ENCODE peak calls at places on chromosomes 6 and 20, in four cellular contexts. Y, N, K and I are unnamed samples.

GRCh38 chr6:108966855-108967755 is 118.9 kb downstream of the ARMC2 start:
- DNase-seq in Y (no peak), N (no peak), K (peak), I (peak)

GRCh38 chr20:31654534-31654933 is 16.8 kb downstream of the COX4I2 start:
- DNase-seq in Y (no peak), N (peak), K (no peak), I (no peak)

GRCh38 chr20:33693741-33694645 is 7.8 kb upstream of the E2F1 start:
- DNase-seq in Y (no peak), N (no peak), K (no peak), I (no peak)

GRCh38 chr6:71245265-71246049 is 43.2 kb upstream of the OGFRL1 start:
- DNase-seq in Y (no peak), N (no peak), K (no peak), I (no peak)

GRCh38 chr6:26571592-26572296 is 25.0 kb upstream of the ABT1 start:
- DNase-seq in Y (peak), N (peak), K (no peak), I (peak)

GRCh38 chr6:168599769-168600330 is 158.9 kb downstream of the SMOC2 start:
- DNase-seq in Y (no peak), N (no peak), K (no peak), I (no peak)

GRCh38 chr20:24458441-24458840 is 11.0 kb upstream of the SYNDIG1 start:
- DNase-seq in Y (no peak), N (no peak), K (no peak), I (no peak)

GRCh38 chr6:132392292-132392691 is 9.0 kb downstream of the MOXD1 start:
- DNase-seq in Y (no peak), N (no peak), K (no peak), I (no peak)

GRCh38 chr6:125910518-125910917 is 46.1 kb upstream of the HINT3 start:
- DNase-seq in Y (no peak), N (no peak), K (no peak), I (peak)

GRCh38 chr6:3325210-3325609 is 66.5 kb downstream of the PSMG4 start:
- DNase-seq in Y (no peak), N (no peak), K (no peak), I (peak)

GRCh38 chr6:37931076-37931465 is 111.5 kb downstream of the ZFAND3 start:
- DNase-seq in Y (no peak), N (no peak), K (no peak), I (no peak)

GRCh38 chr20:53739799-53740785 is 146.5 kb upstream of the ZNF217 start:
- DNase-seq in Y (no peak), N (peak), K (no peak), I (no peak)

GRCh38 chr6:142943746-142944125 is 1.2 kb downstream of the HIVEP2 start:
- DNase-seq in Y (peak), N (no peak), K (no peak), I (no peak)

GRCh38 chr20:47453167-47453782 is 48.4 kb upstream of the NCOA3 start:
- DNase-seq in Y (no peak), N (peak), K (no peak), I (peak)

GRCh38 chr6:125951323-125951722 is 5.2 kb upstream of the HINT3 start:
- DNase-seq in Y (no peak), N (no peak), K (no peak), I (no peak)

GRCh38 chr6:36979343-36979742 is 6.7 kb downstream of the MTCH1 start:
- DNase-seq in Y (no peak), N (no peak), K (no peak), I (peak)

GRCh38 chr6:43437700-43438099 is 10.4 kb downstream of the ABCC10 start:
- DNase-seq in Y (no peak), N (no peak), K (no peak), I (no peak)

GRCh38 chr20:37775200-37775599 is 81.4 kb downstream of the CTNNBL1 start:
- DNase-seq in Y (no peak), N (no peak), K (no peak), I (no peak)

GRCh38 chr6:33061987-33062386 is 11.5 kb downstream of the HLA-DPA1 start:
- DNase-seq in Y (no peak), N (no peak), K (no peak), I (no peak)

GRCh38 chr6:154615483-154616025 is 105.1 kb upstream of the CNKSR3 start:
- DNase-seq in Y (no peak), N (no peak), K (peak), I (no peak)

GRCh38 chr6:43181621-43181941 is 415 bp upstream of the CUL9 start:
- DNase-seq in Y (no peak), N (no peak), K (no peak), I (no peak)

GRCh38 chr6:122947355-122947754 is 48.7 kb upstream of the CLVS2 start:
- DNase-seq in Y (peak), N (no peak), K (no peak), I (no peak)

GRCh38 chr6:33126101-33126714 is 50.4 kb downstream of the HLA-DPB1 start:
- DNase-seq in Y (peak), N (no peak), K (peak), I (peak)

GRCh38 chr6:47109281-47109680 is 67.1 kb upstream of the ADGRF1 start:
- DNase-seq in Y (no peak), N (no peak), K (no peak), I (no peak)

GRCh38 chr20:53642196-53643030 is 48.8 kb upstream of the ZNF217 start:
- DNase-seq in Y (peak), N (peak), K (no peak), I (peak)

GRCh38 chr6:82264824-82265223 is 17.3 kb upstream of the IBTK start:
- DNase-seq in Y (no peak), N (no peak), K (no peak), I (no peak)

GRCh38 chr20:10508468-10509251 is 73.6 kb downstream of the SLX4IP start:
- DNase-seq in Y (no peak), N (no peak), K (no peak), I (peak)

GRCh38 chr6:20286968-20287565 is 74.8 kb upstream of the MBOAT1 start:
- DNase-seq in Y (no peak), N (no peak), K (no peak), I (no peak)

GRCh38 chr6:25995507-25995906 is 32.9 kb downstream of the TRIM38 start:
- DNase-seq in Y (no peak), N (no peak), K (no peak), I (no peak)

DNA sequence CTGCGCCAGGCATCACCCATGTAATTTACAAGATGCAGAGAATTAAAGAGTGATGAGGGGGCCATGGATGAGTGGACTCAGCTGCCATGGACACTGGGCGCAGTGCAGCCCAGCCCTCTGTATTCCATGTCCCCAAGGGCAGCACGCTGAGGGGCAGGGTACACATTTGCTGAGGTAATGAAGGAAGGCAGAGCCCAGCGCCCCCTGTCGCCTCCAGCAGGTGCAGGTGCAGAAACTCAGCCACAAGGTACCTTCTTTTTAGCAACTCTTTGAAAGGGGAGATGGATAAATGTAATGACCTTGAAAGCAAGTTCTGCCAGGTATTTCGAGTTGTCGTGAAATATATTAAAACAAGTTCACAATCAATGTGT is 7.1 kb downstream of the CD93 start:
- DNase-seq in Y (no peak), N (no peak), K (no peak), I (no peak)
- TF ChIP-seq CTCF in Y (peak), N (no peak), K (no peak), I (peak)

GRCh38 chr20:50130346-50130703 is 17.4 kb upstream of the UBE2V1 start:
- DNase-seq in Y (no peak), N (no peak), K (no peak), I (peak)

GRCh38 chr20:50133041-50133440 is 20.1 kb upstream of the UBE2V1 start:
- DNase-seq in Y (no peak), N (no peak), K (no peak), I (no peak)

GRCh38 chr20:50136822-50137599 is 16.5 kb downstream of the PEDS1 start:
- DNase-seq in Y (no peak), N (no peak), K (no peak), I (no peak)

GRCh38 chr20:50130995-50131394 is 18.0 kb upstream of the UBE2V1 start:
- DNase-seq in Y (no peak), N (no peak), K (no peak), I (peak)

GRCh38 chr20:50133474-50134217 is 19.9 kb downstream of the PEDS1 start:
- DNase-seq in Y (no peak), N (no peak), K (no peak), I (no peak)
- TF ChIP-seq CTCF in Y (no peak), N (no peak), K (no peak), I (peak)

DNA sequence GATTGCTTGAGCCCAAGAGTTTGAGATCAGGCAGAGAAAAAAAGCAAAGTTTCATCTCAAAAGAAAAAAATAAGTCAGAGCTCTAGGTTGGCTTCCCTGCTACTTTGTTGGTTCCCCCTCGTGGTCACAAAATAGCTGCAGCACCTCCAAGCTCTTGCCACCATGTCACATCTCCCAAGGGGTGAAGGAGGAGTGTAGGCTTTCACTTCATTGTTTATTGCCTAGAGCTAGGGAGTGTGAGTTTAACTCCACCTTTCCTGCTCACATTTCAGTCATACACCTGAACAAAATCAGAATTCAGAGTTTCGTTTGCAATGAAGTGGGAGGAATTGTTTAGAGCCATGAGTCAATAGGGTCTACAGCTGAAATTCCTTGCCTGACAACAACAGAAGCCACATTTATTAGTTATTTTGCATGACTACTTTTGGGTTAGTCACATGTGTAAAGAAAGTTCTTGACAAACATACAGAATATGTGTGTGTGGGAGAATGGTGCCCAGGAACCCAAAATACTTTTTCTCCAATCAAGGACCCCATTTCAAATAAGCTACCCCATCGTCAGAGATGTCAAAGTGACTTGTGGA is 56.2 kb upstream of the UFL1 start:
- DNase-seq in Y (no peak), N (no peak), K (no peak), I (no peak)
- TF ChIP-seq CTCF in Y (no peak), N (no peak), K (no peak), I (no peak)

GRCh38 chr20:59078231-59078630 is 35.6 kb upstream of the PRELID3B start:
- DNase-seq in Y (no peak), N (peak), K (no peak), I (no peak)

GRCh38 chr20:59082981-59083380 is 40.4 kb upstream of the PRELID3B start:
- DNase-seq in Y (no peak), N (peak), K (no peak), I (peak)

GRCh38 chr20:59084041-59084841 is 41.7 kb upstream of the PRELID3B start:
- DNase-seq in Y (no peak), N (no peak), K (no peak), I (no peak)

GRCh38 chr20:59081036-59081435 is 38.5 kb upstream of the PRELID3B start:
- DNase-seq in Y (no peak), N (no peak), K (no peak), I (no peak)

GRCh38 chr20:59082077-59082740 is 39.6 kb upstream of the PRELID3B start:
- DNase-seq in Y (no peak), N (no peak), K (no peak), I (peak)
- TF ChIP-seq CTCF in Y (peak), N (peak), K (no peak), I (peak)

GRCh38 chr20:6525447-6526303 is 241.8 kb upstream of the BMP2 start:
- DNase-seq in Y (no peak), N (no peak), K (no peak), I (no peak)
- TF ChIP-seq CTCF in Y (peak), N (no peak), K (no peak), I (no peak)

DNA sequence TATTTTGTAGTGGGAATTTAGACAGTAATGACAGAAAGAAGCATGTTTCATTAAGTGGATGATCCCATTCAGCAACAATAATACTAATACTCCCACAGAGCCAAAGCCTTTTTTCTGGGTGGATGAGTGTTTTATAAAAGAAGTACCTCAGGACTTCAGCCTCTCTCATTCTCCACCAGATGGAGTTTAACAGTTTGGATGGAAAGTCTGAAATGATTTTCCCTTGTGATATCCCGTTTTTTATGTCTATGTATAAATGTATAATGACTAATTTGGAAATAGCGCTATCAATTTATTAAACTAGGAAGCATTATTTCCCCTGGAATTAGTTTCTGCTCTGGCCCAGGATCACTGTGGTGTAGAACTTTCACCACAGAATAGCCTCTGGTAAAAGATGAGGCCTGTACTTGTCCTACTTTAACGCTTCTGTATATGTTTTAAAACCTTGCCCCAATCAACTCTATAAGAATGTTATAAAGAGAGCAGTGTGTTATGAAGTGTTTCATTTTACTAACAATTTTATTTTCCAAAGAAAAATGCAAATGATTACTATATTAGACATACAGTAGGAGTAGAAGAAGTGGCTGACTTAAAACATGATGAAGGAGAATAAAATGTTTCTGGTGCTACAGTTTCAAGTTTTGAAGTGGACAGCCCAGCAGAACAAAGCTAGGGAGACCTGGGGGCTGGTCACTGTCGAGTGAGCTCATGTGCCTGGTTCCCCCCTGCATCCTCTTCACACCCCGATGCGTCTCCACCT is 135.6 kb downstream of the HIVEP1 start:
- DNase-seq in Y (no peak), N (no peak), K (no peak), I (no peak)
- TF ChIP-seq CTCF in Y (no peak), N (no peak), K (no peak), I (peak)